ENCODE peak calls at places on chromosomes 12 and 14, in four cellular contexts. Y, A, B and I are unnamed samples.
A peak's percentile ranks its signal among the peaks of the same experiment; 100 is the strongest.

GRCh38 chr12:105107176-105107496 is 395 bp upstream of the WASHC4 start:
- DNase-seq in Y (peak; percentile 51), A (no peak), B (no peak), I (no peak)

GRCh38 chr14:54252072-54252730 is 144.6 kb upstream of the CDKN3 start:
- DNase-seq in Y (peak; percentile 96), A (no peak), B (no peak), I (no peak)

GRCh38 chr12:132247718-132248438 is 81.5 kb downstream of the GALNT9 start:
- DNase-seq in Y (no peak), A (no peak), B (no peak), I (no peak)

GRCh38 chr14:103199141-103199540 is 75.9 kb downstream of the TNFAIP2 start:
- DNase-seq in Y (no peak), A (no peak), B (no peak), I (no peak)

GRCh38 chr12:23202746-23203145 is 577.8 kb downstream of the ETNK1 start:
- DNase-seq in Y (no peak), A (no peak), B (no peak), I (no peak)

GRCh38 chr12:14981049-14981448 is 8.2 kb downstream of the PDE6H start:
- DNase-seq in Y (no peak), A (no peak), B (no peak), I (no peak)

GRCh38 chr14:37198273-37198598 is 499 bp downstream of the MIPOL1 start:
- DNase-seq in Y (no peak), A (no peak), B (no peak), I (no peak)

GRCh38 chr12:6229823-6230222 is 29.6 kb downstream of the CD9 start:
- DNase-seq in Y (peak; percentile 94), A (peak; percentile 50), B (peak; percentile 75), I (no peak)

GRCh38 chr12:62692884-62693283 is 226.3 kb downstream of the MON2 start:
- DNase-seq in Y (peak; percentile 92), A (no peak), B (no peak), I (no peak)

GRCh38 chr12:92059976-92060375 is 85.7 kb downstream of the BTG1 start:
- DNase-seq in Y (peak; percentile 83), A (no peak), B (no peak), I (no peak)

GRCh38 chr12:49893753-49894752 is 9.6 kb downstream of the FAIM2 start:
- DNase-seq in Y (peak; percentile 93), A (no peak), B (no peak), I (no peak)

GRCh38 chr14:25677111-25677510 is 627.2 kb upstream of the STXBP6 start:
- DNase-seq in Y (no peak), A (no peak), B (no peak), I (no peak)

GRCh38 chr12:6647083-6647604 is at the start of gene ACRBP:
- DNase-seq in Y (no peak), A (peak; percentile 85), B (peak; percentile 72), I (peak; percentile 76)